ENCODE peak calls at places on chromosome 21, in eight cellular contexts. One of them, this sample, is unnamed.
A peak's percentile ranks its signal among the peaks of the same experiment; 100 is the strongest.

GRCh38 chr21:35974801-35975200 is 85.5 kb downstream of the SETD4 start:
- DNase-seq in fibroblast of gingiva: no peak
- DNase-seq in glomerular endothelial cell: no peak
- DNase-seq in stimulated activated CD4-positive, alpha-beta T cell treated with anti-CD3 and anti-CD28 coated beads, Interleukin-4, amount 100 ng/mL, for 24 hours: no peak
- DNase-seq in suprapubic skin: no peak
- DNase-seq in amniotic stem cell: no peak
- DNase-seq in ELR: no peak
- DNase-seq in SHP77: peak; percentile 95
- DNase-seq in this sample: no peak

GRCh38 chr21:26405735-26406361 is 167.2 kb downstream of the CYYR1 start:
- DNase-seq in fibroblast of gingiva: peak; percentile 80
- DNase-seq in glomerular endothelial cell: no peak
- DNase-seq in stimulated activated CD4-positive, alpha-beta T cell treated with anti-CD3 and anti-CD28 coated beads, Interleukin-4, amount 100 ng/mL, for 24 hours: no peak
- DNase-seq in suprapubic skin: no peak
- DNase-seq in amniotic stem cell: peak; percentile 51
- DNase-seq in ELR: peak; percentile 88
- DNase-seq in SHP77: peak; percentile 2
- DNase-seq in this sample: no peak

GRCh38 chr21:38798481-38798882 is 7.2 kb upstream of the ETS2 start:
- DNase-seq in fibroblast of gingiva: no peak
- DNase-seq in glomerular endothelial cell: no peak
- DNase-seq in stimulated activated CD4-positive, alpha-beta T cell treated with anti-CD3 and anti-CD28 coated beads, Interleukin-4, amount 100 ng/mL, for 24 hours: no peak
- DNase-seq in suprapubic skin: no peak
- DNase-seq in amniotic stem cell: no peak
- DNase-seq in ELR: peak; percentile 92
- DNase-seq in SHP77: peak; percentile 20
- DNase-seq in this sample: no peak

GRCh38 chr21:31298618-31299269 is 45.3 kb downstream of the TIAM1 start:
- DNase-seq in fibroblast of gingiva: no peak
- DNase-seq in glomerular endothelial cell: no peak
- DNase-seq in stimulated activated CD4-positive, alpha-beta T cell treated with anti-CD3 and anti-CD28 coated beads, Interleukin-4, amount 100 ng/mL, for 24 hours: no peak
- DNase-seq in suprapubic skin: no peak
- DNase-seq in amniotic stem cell: no peak
- DNase-seq in ELR: no peak
- DNase-seq in SHP77: no peak
- DNase-seq in this sample: no peak

GRCh38 chr21:43648171-43648570 is 11.1 kb downstream of the HSF2BP start:
- DNase-seq in fibroblast of gingiva: no peak
- DNase-seq in glomerular endothelial cell: no peak
- DNase-seq in stimulated activated CD4-positive, alpha-beta T cell treated with anti-CD3 and anti-CD28 coated beads, Interleukin-4, amount 100 ng/mL, for 24 hours: no peak
- DNase-seq in suprapubic skin: no peak
- DNase-seq in amniotic stem cell: no peak
- DNase-seq in ELR: no peak
- DNase-seq in SHP77: no peak
- DNase-seq in this sample: no peak

GRCh38 chr21:44916965-44917364 is 3.7 kb downstream of the ITGB2 start:
- DNase-seq in fibroblast of gingiva: no peak
- DNase-seq in glomerular endothelial cell: no peak
- DNase-seq in stimulated activated CD4-positive, alpha-beta T cell treated with anti-CD3 and anti-CD28 coated beads, Interleukin-4, amount 100 ng/mL, for 24 hours: no peak
- DNase-seq in suprapubic skin: no peak
- DNase-seq in amniotic stem cell: no peak
- DNase-seq in ELR: no peak
- DNase-seq in SHP77: no peak
- DNase-seq in this sample: no peak

GRCh38 chr21:15423676-15424445 is 305.9 kb upstream of the USP25 start:
- DNase-seq in fibroblast of gingiva: no peak
- DNase-seq in glomerular endothelial cell: no peak
- DNase-seq in stimulated activated CD4-positive, alpha-beta T cell treated with anti-CD3 and anti-CD28 coated beads, Interleukin-4, amount 100 ng/mL, for 24 hours: no peak
- DNase-seq in suprapubic skin: no peak
- DNase-seq in amniotic stem cell: no peak
- DNase-seq in ELR: no peak
- DNase-seq in SHP77: no peak
- DNase-seq in this sample: no peak

GRCh38 chr21:41598561-41599511 is 90.9 kb upstream of the TMPRSS2 start:
- DNase-seq in fibroblast of gingiva: no peak
- DNase-seq in glomerular endothelial cell: no peak
- DNase-seq in stimulated activated CD4-positive, alpha-beta T cell treated with anti-CD3 and anti-CD28 coated beads, Interleukin-4, amount 100 ng/mL, for 24 hours: no peak
- DNase-seq in suprapubic skin: peak; percentile 42
- DNase-seq in amniotic stem cell: no peak
- DNase-seq in ELR: no peak
- DNase-seq in SHP77: no peak
- DNase-seq in this sample: no peak

GRCh38 chr21:22795644-22796043 is 1797.4 kb downstream of the NCAM2 start:
- DNase-seq in fibroblast of gingiva: no peak
- DNase-seq in glomerular endothelial cell: no peak
- DNase-seq in stimulated activated CD4-positive, alpha-beta T cell treated with anti-CD3 and anti-CD28 coated beads, Interleukin-4, amount 100 ng/mL, for 24 hours: no peak
- DNase-seq in suprapubic skin: no peak
- DNase-seq in amniotic stem cell: no peak
- DNase-seq in ELR: no peak
- DNase-seq in SHP77: no peak
- DNase-seq in this sample: no peak

GRCh38 chr21:26124421-26124833 is 46.1 kb downstream of the APP start:
- DNase-seq in fibroblast of gingiva: peak; percentile 16
- DNase-seq in glomerular endothelial cell: no peak
- DNase-seq in stimulated activated CD4-positive, alpha-beta T cell treated with anti-CD3 and anti-CD28 coated beads, Interleukin-4, amount 100 ng/mL, for 24 hours: no peak
- DNase-seq in suprapubic skin: no peak
- DNase-seq in amniotic stem cell: no peak
- DNase-seq in ELR: no peak
- DNase-seq in SHP77: no peak
- DNase-seq in this sample: no peak

GRCh38 chr21:32412162-32412997 is at the start of gene EVA1C:
- DNase-seq in fibroblast of gingiva: peak; percentile 63
- DNase-seq in glomerular endothelial cell: no peak
- DNase-seq in stimulated activated CD4-positive, alpha-beta T cell treated with anti-CD3 and anti-CD28 coated beads, Interleukin-4, amount 100 ng/mL, for 24 hours: peak; percentile 72
- DNase-seq in suprapubic skin: peak; percentile 87
- DNase-seq in amniotic stem cell: no peak
- DNase-seq in ELR: peak; percentile 66
- DNase-seq in SHP77: no peak
- DNase-seq in this sample: no peak

GRCh38 chr21:46150491-46151121 is 4.8 kb downstream of the FTCD start:
- DNase-seq in fibroblast of gingiva: no peak
- DNase-seq in glomerular endothelial cell: no peak
- DNase-seq in stimulated activated CD4-positive, alpha-beta T cell treated with anti-CD3 and anti-CD28 coated beads, Interleukin-4, amount 100 ng/mL, for 24 hours: no peak
- DNase-seq in suprapubic skin: peak; percentile 44
- DNase-seq in amniotic stem cell: no peak
- DNase-seq in ELR: no peak
- DNase-seq in SHP77: no peak
- DNase-seq in this sample: no peak

GRCh38 chr21:42847726-42848125 is 31.6 kb downstream of the WDR4 start:
- DNase-seq in fibroblast of gingiva: no peak
- DNase-seq in glomerular endothelial cell: no peak
- DNase-seq in stimulated activated CD4-positive, alpha-beta T cell treated with anti-CD3 and anti-CD28 coated beads, Interleukin-4, amount 100 ng/mL, for 24 hours: no peak
- DNase-seq in suprapubic skin: peak; percentile 26
- DNase-seq in amniotic stem cell: no peak
- DNase-seq in ELR: no peak
- DNase-seq in SHP77: no peak
- DNase-seq in this sample: no peak

GRCh38 chr21:39610705-39611104 is 2.0 kb upstream of the B3GALT5 start:
- DNase-seq in fibroblast of gingiva: no peak
- DNase-seq in glomerular endothelial cell: no peak
- DNase-seq in stimulated activated CD4-positive, alpha-beta T cell treated with anti-CD3 and anti-CD28 coated beads, Interleukin-4, amount 100 ng/mL, for 24 hours: no peak
- DNase-seq in suprapubic skin: no peak
- DNase-seq in amniotic stem cell: no peak
- DNase-seq in ELR: no peak
- DNase-seq in SHP77: no peak
- DNase-seq in this sample: no peak

GRCh38 chr21:43881918-43882317 is 16.9 kb downstream of the AGPAT3 start:
- DNase-seq in fibroblast of gingiva: no peak
- DNase-seq in glomerular endothelial cell: no peak
- DNase-seq in stimulated activated CD4-positive, alpha-beta T cell treated with anti-CD3 and anti-CD28 coated beads, Interleukin-4, amount 100 ng/mL, for 24 hours: no peak
- DNase-seq in suprapubic skin: no peak
- DNase-seq in amniotic stem cell: no peak
- DNase-seq in ELR: no peak
- DNase-seq in SHP77: no peak
- DNase-seq in this sample: no peak

GRCh38 chr21:26849428-26850115 is 4.4 kb upstream of the ADAMTS1 start:
- DNase-seq in fibroblast of gingiva: peak; percentile 67
- DNase-seq in glomerular endothelial cell: no peak
- DNase-seq in stimulated activated CD4-positive, alpha-beta T cell treated with anti-CD3 and anti-CD28 coated beads, Interleukin-4, amount 100 ng/mL, for 24 hours: no peak
- DNase-seq in suprapubic skin: no peak
- DNase-seq in amniotic stem cell: peak; percentile 69
- DNase-seq in ELR: peak; percentile 79
- DNase-seq in SHP77: peak; percentile 59
- DNase-seq in this sample: no peak

GRCh38 chr21:35933466-35933865 is 126.9 kb downstream of the SETD4 start:
- DNase-seq in fibroblast of gingiva: peak; percentile 80
- DNase-seq in glomerular endothelial cell: peak; percentile 37
- DNase-seq in stimulated activated CD4-positive, alpha-beta T cell treated with anti-CD3 and anti-CD28 coated beads, Interleukin-4, amount 100 ng/mL, for 24 hours: no peak
- DNase-seq in suprapubic skin: peak; percentile 87
- DNase-seq in amniotic stem cell: peak; percentile 40
- DNase-seq in ELR: peak; percentile 89
- DNase-seq in SHP77: no peak
- DNase-seq in this sample: no peak

GRCh38 chr21:44364151-44365053 is 11.0 kb downstream of the TRPM2 start:
- DNase-seq in fibroblast of gingiva: no peak
- DNase-seq in glomerular endothelial cell: no peak
- DNase-seq in stimulated activated CD4-positive, alpha-beta T cell treated with anti-CD3 and anti-CD28 coated beads, Interleukin-4, amount 100 ng/mL, for 24 hours: no peak
- DNase-seq in suprapubic skin: peak; percentile 49
- DNase-seq in amniotic stem cell: no peak
- DNase-seq in ELR: no peak
- DNase-seq in SHP77: no peak
- DNase-seq in this sample: no peak

GRCh38 chr21:41678944-41679343 is 87.9 kb downstream of the RIPK4 start:
- DNase-seq in fibroblast of gingiva: peak; percentile 87
- DNase-seq in glomerular endothelial cell: peak; percentile 56
- DNase-seq in stimulated activated CD4-positive, alpha-beta T cell treated with anti-CD3 and anti-CD28 coated beads, Interleukin-4, amount 100 ng/mL, for 24 hours: no peak
- DNase-seq in suprapubic skin: peak; percentile 95
- DNase-seq in amniotic stem cell: peak; percentile 61
- DNase-seq in ELR: peak; percentile 97
- DNase-seq in SHP77: peak; percentile 97
- DNase-seq in this sample: no peak

GRCh38 chr21:45570826-45571601 is 28.8 kb upstream of the SLC19A1 start:
- DNase-seq in fibroblast of gingiva: peak; percentile 77
- DNase-seq in glomerular endothelial cell: no peak
- DNase-seq in stimulated activated CD4-positive, alpha-beta T cell treated with anti-CD3 and anti-CD28 coated beads, Interleukin-4, amount 100 ng/mL, for 24 hours: no peak
- DNase-seq in suprapubic skin: peak; percentile 34
- DNase-seq in amniotic stem cell: no peak
- DNase-seq in ELR: peak; percentile 68
- DNase-seq in SHP77: no peak
- DNase-seq in this sample: no peak

GRCh38 chr21:46127239-46128105 is 27.9 kb downstream of the FTCD start:
- DNase-seq in fibroblast of gingiva: no peak
- DNase-seq in glomerular endothelial cell: no peak
- DNase-seq in stimulated activated CD4-positive, alpha-beta T cell treated with anti-CD3 and anti-CD28 coated beads, Interleukin-4, amount 100 ng/mL, for 24 hours: no peak
- DNase-seq in suprapubic skin: peak; percentile 58
- DNase-seq in amniotic stem cell: no peak
- DNase-seq in ELR: no peak
- DNase-seq in SHP77: no peak
- DNase-seq in this sample: no peak

GRCh38 chr21:36901575-36901974 is 64.9 kb downstream of the HLCS start:
- DNase-seq in fibroblast of gingiva: no peak
- DNase-seq in glomerular endothelial cell: no peak
- DNase-seq in stimulated activated CD4-positive, alpha-beta T cell treated with anti-CD3 and anti-CD28 coated beads, Interleukin-4, amount 100 ng/mL, for 24 hours: no peak
- DNase-seq in suprapubic skin: no peak
- DNase-seq in amniotic stem cell: no peak
- DNase-seq in ELR: no peak
- DNase-seq in SHP77: no peak
- DNase-seq in this sample: no peak

GRCh38 chr21:37244506-37245083 is 22.5 kb downstream of the VPS26C start:
- DNase-seq in fibroblast of gingiva: no peak
- DNase-seq in glomerular endothelial cell: no peak
- DNase-seq in stimulated activated CD4-positive, alpha-beta T cell treated with anti-CD3 and anti-CD28 coated beads, Interleukin-4, amount 100 ng/mL, for 24 hours: no peak
- DNase-seq in suprapubic skin: no peak
- DNase-seq in amniotic stem cell: no peak
- DNase-seq in ELR: no peak
- DNase-seq in SHP77: no peak
- DNase-seq in this sample: no peak

GRCh38 chr21:33078907-33079582 is 9.1 kb downstream of the OLIG1 start:
- DNase-seq in fibroblast of gingiva: no peak
- DNase-seq in glomerular endothelial cell: no peak
- DNase-seq in stimulated activated CD4-positive, alpha-beta T cell treated with anti-CD3 and anti-CD28 coated beads, Interleukin-4, amount 100 ng/mL, for 24 hours: peak; percentile 17
- DNase-seq in suprapubic skin: no peak
- DNase-seq in amniotic stem cell: no peak
- DNase-seq in ELR: peak; percentile 79
- DNase-seq in SHP77: no peak
- DNase-seq in this sample: no peak

GRCh38 chr21:46048926-46049889 is 48.7 kb upstream of the COL6A2 start:
- DNase-seq in fibroblast of gingiva: peak; percentile 100
- DNase-seq in glomerular endothelial cell: no peak
- DNase-seq in stimulated activated CD4-positive, alpha-beta T cell treated with anti-CD3 and anti-CD28 coated beads, Interleukin-4, amount 100 ng/mL, for 24 hours: no peak
- DNase-seq in suprapubic skin: peak; percentile 93
- DNase-seq in amniotic stem cell: peak; percentile 89
- DNase-seq in ELR: peak; percentile 98
- DNase-seq in SHP77: no peak
- DNase-seq in this sample: no peak

GRCh38 chr21:31554511-31555022 is 104.9 kb upstream of the SOD1 start:
- DNase-seq in fibroblast of gingiva: no peak
- DNase-seq in glomerular endothelial cell: no peak
- DNase-seq in stimulated activated CD4-positive, alpha-beta T cell treated with anti-CD3 and anti-CD28 coated beads, Interleukin-4, amount 100 ng/mL, for 24 hours: peak; percentile 58
- DNase-seq in suprapubic skin: no peak
- DNase-seq in amniotic stem cell: no peak
- DNase-seq in ELR: peak; percentile 52
- DNase-seq in SHP77: no peak
- DNase-seq in this sample: peak; percentile 2

GRCh38 chr21:41761211-41762181 is 5.4 kb downstream of the RIPK4 start:
- DNase-seq in fibroblast of gingiva: peak; percentile 44
- DNase-seq in glomerular endothelial cell: no peak
- DNase-seq in stimulated activated CD4-positive, alpha-beta T cell treated with anti-CD3 and anti-CD28 coated beads, Interleukin-4, amount 100 ng/mL, for 24 hours: no peak
- DNase-seq in suprapubic skin: no peak
- DNase-seq in amniotic stem cell: no peak
- DNase-seq in ELR: peak; percentile 90
- DNase-seq in SHP77: no peak
- DNase-seq in this sample: no peak

GRCh38 chr21:37461494-37461893 is 94.9 kb downstream of the DYRK1A start:
- DNase-seq in fibroblast of gingiva: peak; percentile 23
- DNase-seq in glomerular endothelial cell: no peak
- DNase-seq in stimulated activated CD4-positive, alpha-beta T cell treated with anti-CD3 and anti-CD28 coated beads, Interleukin-4, amount 100 ng/mL, for 24 hours: no peak
- DNase-seq in suprapubic skin: no peak
- DNase-seq in amniotic stem cell: no peak
- DNase-seq in ELR: peak; percentile 39
- DNase-seq in SHP77: no peak
- DNase-seq in this sample: no peak

GRCh38 chr21:34612056-34612455 is 2.9 kb downstream of the RCAN1 start:
- DNase-seq in fibroblast of gingiva: no peak
- DNase-seq in glomerular endothelial cell: no peak
- DNase-seq in stimulated activated CD4-positive, alpha-beta T cell treated with anti-CD3 and anti-CD28 coated beads, Interleukin-4, amount 100 ng/mL, for 24 hours: no peak
- DNase-seq in suprapubic skin: no peak
- DNase-seq in amniotic stem cell: no peak
- DNase-seq in ELR: no peak
- DNase-seq in SHP77: no peak
- DNase-seq in this sample: no peak

GRCh38 chr21:15552914-15553491 is 176.8 kb upstream of the USP25 start:
- DNase-seq in fibroblast of gingiva: peak; percentile 54
- DNase-seq in glomerular endothelial cell: no peak
- DNase-seq in stimulated activated CD4-positive, alpha-beta T cell treated with anti-CD3 and anti-CD28 coated beads, Interleukin-4, amount 100 ng/mL, for 24 hours: no peak
- DNase-seq in suprapubic skin: no peak
- DNase-seq in amniotic stem cell: no peak
- DNase-seq in ELR: peak; percentile 38
- DNase-seq in SHP77: no peak
- DNase-seq in this sample: no peak

GRCh38 chr21:17711896-17712295 is 99.2 kb upstream of the BTG3 start:
- DNase-seq in fibroblast of gingiva: no peak
- DNase-seq in glomerular endothelial cell: no peak
- DNase-seq in stimulated activated CD4-positive, alpha-beta T cell treated with anti-CD3 and anti-CD28 coated beads, Interleukin-4, amount 100 ng/mL, for 24 hours: no peak
- DNase-seq in suprapubic skin: no peak
- DNase-seq in amniotic stem cell: no peak
- DNase-seq in ELR: no peak
- DNase-seq in SHP77: no peak
- DNase-seq in this sample: no peak

GRCh38 chr21:44983421-44984206 is 43.8 kb downstream of the SLX9 start:
- DNase-seq in fibroblast of gingiva: no peak
- DNase-seq in glomerular endothelial cell: no peak
- DNase-seq in stimulated activated CD4-positive, alpha-beta T cell treated with anti-CD3 and anti-CD28 coated beads, Interleukin-4, amount 100 ng/mL, for 24 hours: no peak
- DNase-seq in suprapubic skin: peak; percentile 60
- DNase-seq in amniotic stem cell: no peak
- DNase-seq in ELR: no peak
- DNase-seq in SHP77: no peak
- DNase-seq in this sample: no peak

GRCh38 chr21:45868488-45868887 is 113.1 kb upstream of the COL6A1 start:
- DNase-seq in fibroblast of gingiva: no peak
- DNase-seq in glomerular endothelial cell: no peak
- DNase-seq in stimulated activated CD4-positive, alpha-beta T cell treated with anti-CD3 and anti-CD28 coated beads, Interleukin-4, amount 100 ng/mL, for 24 hours: no peak
- DNase-seq in suprapubic skin: peak; percentile 51
- DNase-seq in amniotic stem cell: no peak
- DNase-seq in ELR: no peak
- DNase-seq in SHP77: no peak
- DNase-seq in this sample: no peak